ENCODE peak calls at places on chromosomes 7 and 10, in eight cellular contexts. One of them, this sample, is unnamed.

GRCh38 chr7:133391220-133391619 is 138.3 kb downstream of the EXOC4 start:
- DNase-seq in brain microvascular endothelial cell: no peak
- DNase-seq in H9: no peak
- DNase-seq in EL: no peak
- DNase-seq in SIG-M5: no peak
- DNase-seq in ACHN: no peak
- DNase-seq in CD4-positive, CD25-positive, alpha-beta regulatory T cell: no peak
- DNase-seq in caudate nucleus: no peak
- DNase-seq in this sample: no peak

GRCh38 chr10:3898821-3899220 is 113.8 kb upstream of the KLF6 start:
- DNase-seq in ACHN: no peak
- DNase-seq in caudate nucleus: no peak
- DNase-seq in brain microvascular endothelial cell: no peak
- DNase-seq in EL: no peak
- DNase-seq in H9: no peak
- DNase-seq in SIG-M5: no peak
- DNase-seq in CD4-positive, CD25-positive, alpha-beta regulatory T cell: no peak
- DNase-seq in this sample: no peak

GRCh38 chr10:109891105-109891504 is 32.2 kb downstream of the XPNPEP1 start:
- DNase-seq in H9: no peak
- DNase-seq in brain microvascular endothelial cell: no peak
- DNase-seq in SIG-M5: no peak
- DNase-seq in EL: no peak
- DNase-seq in CD4-positive, CD25-positive, alpha-beta regulatory T cell: no peak
- DNase-seq in ACHN: no peak
- DNase-seq in caudate nucleus: no peak
- DNase-seq in this sample: no peak

GRCh38 chr10:98242823-98243222 is 25.2 kb downstream of the LOXL4 start:
- DNase-seq in caudate nucleus: no peak
- DNase-seq in CD4-positive, CD25-positive, alpha-beta regulatory T cell: no peak
- DNase-seq in EL: peak; percentile 33
- DNase-seq in ACHN: peak; percentile 44
- DNase-seq in H9: no peak
- DNase-seq in brain microvascular endothelial cell: no peak
- DNase-seq in SIG-M5: no peak
- DNase-seq in this sample: peak; percentile 50

GRCh38 chr10:67763499-67764011 is 67.6 kb upstream of the CTNNA3 start:
- DNase-seq in ACHN: no peak
- DNase-seq in EL: peak; percentile 62
- DNase-seq in H9: peak; percentile 79
- DNase-seq in CD4-positive, CD25-positive, alpha-beta regulatory T cell: peak; percentile 87
- DNase-seq in brain microvascular endothelial cell: peak; percentile 25
- DNase-seq in caudate nucleus: peak; percentile 51
- DNase-seq in SIG-M5: no peak
- DNase-seq in this sample: peak; percentile 67

GRCh38 chr7:55587687-55588378 is 15.5 kb upstream of the VOPP1 start:
- DNase-seq in caudate nucleus: no peak
- DNase-seq in EL: no peak
- DNase-seq in brain microvascular endothelial cell: no peak
- DNase-seq in ACHN: no peak
- DNase-seq in H9: peak; percentile 29
- DNase-seq in SIG-M5: no peak
- DNase-seq in CD4-positive, CD25-positive, alpha-beta regulatory T cell: no peak
- DNase-seq in this sample: no peak

GRCh38 chr7:95974108-95974507 is 201.8 kb downstream of the DYNC1I1 start:
- DNase-seq in brain microvascular endothelial cell: no peak
- DNase-seq in H9: no peak
- DNase-seq in CD4-positive, CD25-positive, alpha-beta regulatory T cell: no peak
- DNase-seq in EL: no peak
- DNase-seq in caudate nucleus: no peak
- DNase-seq in SIG-M5: no peak
- DNase-seq in ACHN: no peak
- DNase-seq in this sample: no peak

GRCh38 chr7:151076863-151077704 is 3.5 kb downstream of the FASTK start:
- DNase-seq in CD4-positive, CD25-positive, alpha-beta regulatory T cell: no peak
- DNase-seq in EL: no peak
- DNase-seq in caudate nucleus: no peak
- DNase-seq in H9: peak; percentile 81
- DNase-seq in ACHN: peak; percentile 58
- DNase-seq in SIG-M5: no peak
- DNase-seq in brain microvascular endothelial cell: no peak
- DNase-seq in this sample: peak; percentile 65

GRCh38 chr7:22386865-22387264 is 29.9 kb upstream of the RAPGEF5 start:
- DNase-seq in caudate nucleus: no peak
- DNase-seq in H9: no peak
- DNase-seq in CD4-positive, CD25-positive, alpha-beta regulatory T cell: no peak
- DNase-seq in brain microvascular endothelial cell: no peak
- DNase-seq in ACHN: no peak
- DNase-seq in SIG-M5: no peak
- DNase-seq in EL: no peak
- DNase-seq in this sample: no peak

GRCh38 chr10:79238606-79239005 is 108.7 kb upstream of the PPIF start:
- DNase-seq in brain microvascular endothelial cell: no peak
- DNase-seq in ACHN: no peak
- DNase-seq in caudate nucleus: no peak
- DNase-seq in EL: peak; percentile 25
- DNase-seq in CD4-positive, CD25-positive, alpha-beta regulatory T cell: no peak
- DNase-seq in SIG-M5: no peak
- DNase-seq in H9: no peak
- DNase-seq in this sample: no peak

GRCh38 chr7:114295522-114295921 is 119.1 kb upstream of the FOXP2 start:
- DNase-seq in EL: no peak
- DNase-seq in SIG-M5: no peak
- DNase-seq in ACHN: no peak
- DNase-seq in CD4-positive, CD25-positive, alpha-beta regulatory T cell: no peak
- DNase-seq in H9: no peak
- DNase-seq in brain microvascular endothelial cell: no peak
- DNase-seq in caudate nucleus: no peak
- DNase-seq in this sample: no peak

GRCh38 chr10:72079356-72079755 is 9.0 kb downstream of the SPOCK2 start:
- DNase-seq in CD4-positive, CD25-positive, alpha-beta regulatory T cell: peak; percentile 71
- DNase-seq in SIG-M5: no peak
- DNase-seq in ACHN: no peak
- DNase-seq in EL: no peak
- DNase-seq in H9: no peak
- DNase-seq in brain microvascular endothelial cell: no peak
- DNase-seq in caudate nucleus: no peak
- DNase-seq in this sample: no peak

GRCh38 chr10:98055875-98056516 is 25.6 kb upstream of the CRTAC1 start:
- DNase-seq in CD4-positive, CD25-positive, alpha-beta regulatory T cell: peak; percentile 8
- DNase-seq in H9: peak; percentile 69
- DNase-seq in SIG-M5: no peak
- DNase-seq in EL: no peak
- DNase-seq in ACHN: peak; percentile 57
- DNase-seq in caudate nucleus: no peak
- DNase-seq in brain microvascular endothelial cell: peak; percentile 4
- DNase-seq in this sample: peak; percentile 22

GRCh38 chr7:116616555-116617059 is 55.4 kb upstream of the MET start:
- DNase-seq in ACHN: no peak
- DNase-seq in brain microvascular endothelial cell: peak; percentile 30
- DNase-seq in H9: no peak
- DNase-seq in CD4-positive, CD25-positive, alpha-beta regulatory T cell: no peak
- DNase-seq in SIG-M5: no peak
- DNase-seq in caudate nucleus: no peak
- DNase-seq in EL: peak; percentile 35
- DNase-seq in this sample: peak; percentile 78

GRCh38 chr10:126738001-126738400 is 67.5 kb upstream of the C10orf90 start:
- DNase-seq in CD4-positive, CD25-positive, alpha-beta regulatory T cell: no peak
- DNase-seq in EL: no peak
- DNase-seq in H9: no peak
- DNase-seq in ACHN: no peak
- DNase-seq in SIG-M5: no peak
- DNase-seq in caudate nucleus: no peak
- DNase-seq in brain microvascular endothelial cell: no peak
- DNase-seq in this sample: no peak

GRCh38 chr7:157625973-157626790 is 289.4 kb downstream of the DNAJB6 start:
- DNase-seq in EL: no peak
- DNase-seq in brain microvascular endothelial cell: no peak
- DNase-seq in SIG-M5: no peak
- DNase-seq in CD4-positive, CD25-positive, alpha-beta regulatory T cell: peak; percentile 45
- DNase-seq in caudate nucleus: no peak
- DNase-seq in H9: no peak
- DNase-seq in ACHN: no peak
- DNase-seq in this sample: no peak

GRCh38 chr10:70832852-70833542 is 17.2 kb downstream of the SGPL1 start:
- DNase-seq in brain microvascular endothelial cell: peak; percentile 83
- DNase-seq in ACHN: peak; percentile 66
- DNase-seq in EL: peak; percentile 91
- DNase-seq in SIG-M5: no peak
- DNase-seq in caudate nucleus: no peak
- DNase-seq in H9: no peak
- DNase-seq in CD4-positive, CD25-positive, alpha-beta regulatory T cell: no peak
- DNase-seq in this sample: no peak

GRCh38 chr7:108308276-108308675 is 148.0 kb downstream of the NRCAM start:
- DNase-seq in H9: no peak
- DNase-seq in EL: no peak
- DNase-seq in SIG-M5: no peak
- DNase-seq in brain microvascular endothelial cell: no peak
- DNase-seq in ACHN: no peak
- DNase-seq in CD4-positive, CD25-positive, alpha-beta regulatory T cell: no peak
- DNase-seq in caudate nucleus: no peak
- DNase-seq in this sample: no peak